ENCODE peak calls at places on chromosomes 2 and 18, in seven cellular contexts. One of them, this sample, is unnamed.

GRCh38 chr18:12868576-12868975 is 15.5 kb downstream of the PTPN2 start:
- DNase-seq in WTC11: no peak
- DNase-seq in upper lobe of right lung: no peak
- DNase-seq in Caki2: no peak
- DNase-seq in NCI-H1105 treated with DMSO at 0.1 percent for 48 hours: no peak
- DNase-seq in EL: no peak
- DNase-seq in activated T-helper 9 cell treated with anti-CD3 and anti-CD28 coated beads, Interleukin-2, amount 50 U/mL, for 16 hours: no peak
- DNase-seq in this sample: no peak

GRCh38 chr2:191065785-191066184 is 51.8 kb upstream of the STAT1 start:
- DNase-seq in WTC11: no peak
- DNase-seq in upper lobe of right lung: no peak
- DNase-seq in Caki2: no peak
- DNase-seq in NCI-H1105 treated with DMSO at 0.1 percent for 48 hours: no peak
- DNase-seq in EL: no peak
- DNase-seq in activated T-helper 9 cell treated with anti-CD3 and anti-CD28 coated beads, Interleukin-2, amount 50 U/mL, for 16 hours: no peak
- DNase-seq in this sample: no peak

GRCh38 chr18:43800584-43800983 is 523.3 kb upstream of the SYT4 start:
- DNase-seq in WTC11: no peak
- DNase-seq in upper lobe of right lung: no peak
- DNase-seq in Caki2: no peak
- DNase-seq in NCI-H1105 treated with DMSO at 0.1 percent for 48 hours: no peak
- DNase-seq in EL: no peak
- DNase-seq in activated T-helper 9 cell treated with anti-CD3 and anti-CD28 coated beads, Interleukin-2, amount 50 U/mL, for 16 hours: no peak
- DNase-seq in this sample: no peak

GRCh38 chr2:233242231-233242917 is 9.1 kb upstream of the ATG16L1 start:
- DNase-seq in WTC11: no peak
- DNase-seq in upper lobe of right lung: no peak
- DNase-seq in Caki2: no peak
- DNase-seq in NCI-H1105 treated with DMSO at 0.1 percent for 48 hours: no peak
- DNase-seq in EL: no peak
- DNase-seq in activated T-helper 9 cell treated with anti-CD3 and anti-CD28 coated beads, Interleukin-2, amount 50 U/mL, for 16 hours: no peak
- DNase-seq in this sample: no peak

GRCh38 chr2:224190871-224191270 is 151.8 kb upstream of the SERPINE2 start:
- DNase-seq in WTC11: no peak
- DNase-seq in upper lobe of right lung: no peak
- DNase-seq in Caki2: no peak
- DNase-seq in NCI-H1105 treated with DMSO at 0.1 percent for 48 hours: no peak
- DNase-seq in EL: peak; percentile 29
- DNase-seq in activated T-helper 9 cell treated with anti-CD3 and anti-CD28 coated beads, Interleukin-2, amount 50 U/mL, for 16 hours: no peak
- DNase-seq in this sample: peak; percentile 35

GRCh38 chr18:74709451-74709850 is 111.8 kb downstream of the ZNF407 start:
- DNase-seq in WTC11: no peak
- DNase-seq in upper lobe of right lung: no peak
- DNase-seq in Caki2: no peak
- DNase-seq in NCI-H1105 treated with DMSO at 0.1 percent for 48 hours: no peak
- DNase-seq in EL: no peak
- DNase-seq in activated T-helper 9 cell treated with anti-CD3 and anti-CD28 coated beads, Interleukin-2, amount 50 U/mL, for 16 hours: no peak
- DNase-seq in this sample: peak; percentile 21

GRCh38 chr2:227745594-227745993 is at the start of gene SCYGR8:
- DNase-seq in WTC11: no peak
- DNase-seq in upper lobe of right lung: no peak
- DNase-seq in Caki2: no peak
- DNase-seq in NCI-H1105 treated with DMSO at 0.1 percent for 48 hours: no peak
- DNase-seq in EL: no peak
- DNase-seq in activated T-helper 9 cell treated with anti-CD3 and anti-CD28 coated beads, Interleukin-2, amount 50 U/mL, for 16 hours: no peak
- DNase-seq in this sample: no peak

GRCh38 chr2:154375625-154376020 is 322.9 kb upstream of the KCNJ3 start:
- DNase-seq in WTC11: no peak
- DNase-seq in upper lobe of right lung: no peak
- DNase-seq in Caki2: peak; percentile 5
- DNase-seq in NCI-H1105 treated with DMSO at 0.1 percent for 48 hours: peak; percentile 55
- DNase-seq in EL: peak; percentile 18
- DNase-seq in activated T-helper 9 cell treated with anti-CD3 and anti-CD28 coated beads, Interleukin-2, amount 50 U/mL, for 16 hours: no peak
- DNase-seq in this sample: no peak

GRCh38 chr2:95266781-95267430 is 7.3 kb upstream of the PROM2 start:
- DNase-seq in WTC11: peak; percentile 2
- DNase-seq in upper lobe of right lung: peak; percentile 40
- DNase-seq in Caki2: no peak
- DNase-seq in NCI-H1105 treated with DMSO at 0.1 percent for 48 hours: no peak
- DNase-seq in EL: no peak
- DNase-seq in activated T-helper 9 cell treated with anti-CD3 and anti-CD28 coated beads, Interleukin-2, amount 50 U/mL, for 16 hours: no peak
- DNase-seq in this sample: peak; percentile 11

GRCh38 chr2:222305510-222306392 is 7.0 kb upstream of the PAX3 start:
- DNase-seq in WTC11: no peak
- DNase-seq in upper lobe of right lung: no peak
- DNase-seq in Caki2: no peak
- DNase-seq in NCI-H1105 treated with DMSO at 0.1 percent for 48 hours: peak; percentile 10
- DNase-seq in EL: peak; percentile 64
- DNase-seq in activated T-helper 9 cell treated with anti-CD3 and anti-CD28 coated beads, Interleukin-2, amount 50 U/mL, for 16 hours: no peak
- DNase-seq in this sample: no peak

GRCh38 chr2:84888401-84889276 is 7.8 kb upstream of the TRABD2A start:
- DNase-seq in WTC11: no peak
- DNase-seq in upper lobe of right lung: no peak
- DNase-seq in Caki2: no peak
- DNase-seq in NCI-H1105 treated with DMSO at 0.1 percent for 48 hours: no peak
- DNase-seq in EL: peak; percentile 71
- DNase-seq in activated T-helper 9 cell treated with anti-CD3 and anti-CD28 coated beads, Interleukin-2, amount 50 U/mL, for 16 hours: no peak
- DNase-seq in this sample: peak; percentile 76